ENCODE peak calls at places on chromosomes 5 and 9, in four cellular contexts. F is astrocyte; J is CD8-positive, alpha-beta memory T cell; L is left lung. O is an unnamed sample. For H3K4me1, the result is how much of the 10 kb centered on the place peaks cover.

GRCh38 chr9:124743686-124744348 is 27.3 kb downstream of the NR6A1 start:
- DNase-seq in J (no peak), L (no peak), F (peak), O (no peak)

GRCh38 chr9:35960029-35960655 is 2.2 kb upstream of the OR2S2 start:
- DNase-seq in F (peak), J (no peak), L (no peak), O (no peak)

GRCh38 chr5:95908799-95909198 is 52.9 kb downstream of the ELL2 start:
- DNase-seq in J (no peak), L (no peak), F (no peak), O (no peak)

GRCh38 chr5:9173281-9174048 is 372.4 kb downstream of the SEMA5A start:
- DNase-seq in J (no peak), L (no peak), F (peak), O (no peak)

GRCh38 chr5:116229131-116229530 is 144.3 kb downstream of the COMMD10 start:
- DNase-seq in L (no peak), F (no peak), J (no peak), O (no peak)

GRCh38 chr5:60494635-60495034 is 205.3 kb downstream of the DEPDC1B start:
- DNase-seq in F (no peak), L (no peak), J (no peak), O (no peak)

GRCh38 chr5:9799601-9800000 is 169.4 kb upstream of the TAS2R1 start:
- DNase-seq in L (no peak), J (no peak), F (no peak), O (no peak)

GRCh38 chr5:95283761-95284511 is 958 bp downstream of the MCTP1 start:
- DNase-seq in J (peak), F (peak), L (peak), O (peak)

GRCh38 chr9:15249042-15249818 is 57.8 kb downstream of the TTC39B start:
- DNase-seq in L (no peak), J (no peak), F (peak), O (no peak)

GRCh38 chr5:175254155-175254554 is 189.8 kb downstream of the DRD1 start:
- DNase-seq in L (no peak), F (peak), J (no peak), O (no peak)

GRCh38 chr5:107476783-107477182 is 194.0 kb downstream of the EFNA5 start:
- DNase-seq in L (no peak), J (peak), F (no peak), O (no peak)

GRCh38 chr9:10443805-10444204 is 169.0 kb downstream of the PTPRD start:
- DNase-seq in J (no peak), F (no peak), L (no peak), O (no peak)

GRCh38 chr5:61020415-61020814 is 75.4 kb downstream of the NDUFAF2 start:
- DNase-seq in F (peak), L (peak), J (no peak), O (no peak)

GRCh38 chr5:41772071-41772470 is 98.2 kb downstream of the OXCT1 start:
- DNase-seq in F (no peak), J (no peak), L (no peak), O (no peak)

GRCh38 chr5:61450170-61450815 is 118.2 kb downstream of the ZSWIM6 start:
- DNase-seq in L (no peak), J (no peak), F (peak), O (no peak)

GRCh38 chr9:135512904-135513303 is 8.3 kb upstream of the LCN1 start:
- DNase-seq in J (no peak), F (peak), L (peak), O (peak)

GRCh38 chr5:10519729-10520128 is 44.1 kb upstream of the ANKRD33B start:
- DNase-seq in J (no peak), L (no peak), F (no peak), O (no peak)

GRCh38 chr5:58933891-58934628 is 351.2 kb downstream of the RAB3C start:
- DNase-seq in J (peak), L (no peak), F (no peak), O (no peak)

GRCh38 chr5:68711311-68712200 is 382.3 kb upstream of the SLC30A5 start:
- DNase-seq in J (peak), F (no peak), L (peak), O (no peak)

GRCh38 chr9:114680266-114681011 is 1.6 kb downstream of the TEX48 start:
- DNase-seq in J (no peak), L (no peak), F (no peak), O (no peak)

GRCh38 chr9:114512337-114512874 is 7.1 kb upstream of the WHRN start:
- DNase-seq in J (no peak), F (no peak), L (no peak), O (no peak)

GRCh38 chr9:114035845-114036785 is 42.0 kb downstream of the AMBP start:
- DNase-seq in J (no peak), F (no peak), L (no peak), O (no peak)

GRCh38 chr5:95969646-95970358 is 8.2 kb upstream of the ELL2 start:
- DNase-seq in J (no peak), F (no peak), L (no peak), O (no peak)

GRCh38 chr9:113395000-113395861 is 5.9 kb downstream of the ALAD start:
- DNase-seq in F (no peak), J (no peak), L (no peak), O (peak)

GRCh38 chr9:93129286-93129685 is 4.8 kb downstream of the NINJ1 start:
- DNase-seq in L (peak), F (no peak), J (no peak), O (peak)
- H3K4me1 ChIP-seq in L (half or more), F (under half), J (half or more), O (under half)

GRCh38 chr5:179162351-179163235 is 102.4 kb downstream of the ZNF354C start:
- DNase-seq in F (no peak), J (no peak), L (peak), O (peak)

GRCh38 chr5:179165421-179166170 is 105.4 kb downstream of the ZNF354C start:
- DNase-seq in F (no peak), L (peak), J (no peak), O (peak)

GRCh38 chr5:179161901-179162300 is 101.7 kb downstream of the ZNF354C start:
- DNase-seq in L (no peak), J (no peak), F (no peak), O (peak)

GRCh38 chr5:179164331-179165311 is 104.4 kb downstream of the ZNF354C start:
- DNase-seq in F (no peak), J (no peak), L (peak), O (peak)

DNA sequence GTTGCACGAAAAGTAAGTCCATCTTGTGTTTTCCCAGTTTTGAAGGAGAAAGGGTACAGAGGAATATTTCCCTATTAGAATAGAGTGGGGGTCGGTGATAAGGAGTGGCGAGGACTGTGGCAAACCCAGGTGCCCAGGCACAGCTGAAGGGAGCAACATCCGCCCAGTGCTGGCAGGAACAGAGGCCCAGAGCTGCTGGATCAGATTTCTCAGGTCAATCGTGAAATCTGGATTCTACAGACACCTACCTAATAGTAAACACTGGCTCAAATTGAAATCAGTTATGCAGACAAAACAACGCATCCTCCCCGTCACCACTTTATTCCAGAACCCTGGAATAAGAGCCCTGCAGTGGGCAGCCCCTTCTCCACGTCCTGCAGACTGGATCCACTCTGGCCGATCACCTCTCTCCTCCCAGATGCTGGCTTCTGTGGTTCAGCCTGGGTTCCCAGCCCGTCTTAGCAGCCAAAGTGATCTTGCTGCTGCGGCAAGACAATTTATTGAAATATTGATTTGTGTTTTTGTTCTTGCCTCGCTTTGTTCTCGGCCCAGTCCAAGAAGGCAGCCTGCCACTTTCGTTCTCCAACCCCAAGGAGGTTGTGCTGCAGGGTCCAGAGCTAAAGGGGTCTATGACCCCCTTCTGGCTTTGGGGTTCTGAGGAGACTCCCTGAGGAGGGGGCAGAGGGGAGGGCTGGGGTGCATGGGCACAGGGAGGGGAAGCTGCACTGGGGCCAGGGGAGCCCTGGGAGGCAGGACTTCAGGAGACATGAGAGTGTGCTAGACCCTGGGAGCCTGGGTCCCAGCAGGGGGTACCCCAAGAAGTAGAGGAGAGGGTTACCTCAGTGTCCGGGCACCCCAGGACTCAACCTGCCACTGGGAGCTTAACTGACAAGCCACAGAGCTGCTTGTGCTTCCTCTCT is 103.3 kb downstream of the ZNF354C start:
- DNase-seq in F (no peak), J (no peak), L (no peak), O (peak)
- H3K4me1 ChIP-seq in F (under half), J (under half), L (under half), O (under half)

GRCh38 chr5:143248391-143248790 is 155.1 kb downstream of the NR3C1 start:
- DNase-seq in J (no peak), L (no peak), F (no peak), O (no peak)
- H3K4me1 ChIP-seq in J (under half), L (under half), F (under half), O (under half)

GRCh38 chr9:134455010-134455409 is 128.8 kb downstream of the RXRA start:
- DNase-seq in F (no peak), L (peak), J (no peak), O (no peak)
- H3K4me1 ChIP-seq in F (under half), L (under half), J (under half), O (under half)

DNA sequence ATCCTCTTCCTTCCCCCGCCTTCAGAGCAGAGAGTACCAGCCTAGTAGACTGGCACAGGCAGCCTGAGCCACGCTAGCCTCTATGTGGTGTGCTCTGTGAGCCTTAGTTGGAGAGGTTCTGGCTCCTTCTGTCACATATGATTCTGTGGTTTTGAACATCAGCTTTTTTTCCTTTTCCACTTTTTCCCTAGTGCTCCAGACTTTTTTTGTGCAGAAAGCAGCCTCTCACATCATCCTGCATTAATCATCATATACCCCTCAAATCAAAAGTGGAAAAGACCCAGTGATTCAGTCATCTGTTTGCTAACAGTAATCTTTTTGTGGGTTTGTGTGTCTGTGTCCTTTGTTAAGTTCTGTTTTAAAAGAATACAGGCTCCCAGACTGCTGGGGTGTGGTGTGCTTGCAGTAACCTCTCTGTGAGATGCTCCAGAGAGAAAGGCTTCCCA is 663.9 kb upstream of the RGMB start:
- DNase-seq in L (no peak), J (no peak), F (peak), O (no peak)
- H3K4me1 ChIP-seq in L (under half), J (under half), F (under half), O (under half)

GRCh38 chr9:137480686-137481683 is 21.9 kb upstream of the NSMF start:
- DNase-seq in F (no peak), L (peak), J (no peak), O (peak)
- H3K4me1 ChIP-seq in F (under half), L (under half), J (under half), O (under half)

GRCh38 chr5:6723122-6723885 is 10.1 kb downstream of the TENT4A start:
- DNase-seq in L (no peak), F (no peak), J (no peak), O (no peak)
- H3K4me1 ChIP-seq in L (half or more), F (under half), J (half or more), O (under half)

DNA sequence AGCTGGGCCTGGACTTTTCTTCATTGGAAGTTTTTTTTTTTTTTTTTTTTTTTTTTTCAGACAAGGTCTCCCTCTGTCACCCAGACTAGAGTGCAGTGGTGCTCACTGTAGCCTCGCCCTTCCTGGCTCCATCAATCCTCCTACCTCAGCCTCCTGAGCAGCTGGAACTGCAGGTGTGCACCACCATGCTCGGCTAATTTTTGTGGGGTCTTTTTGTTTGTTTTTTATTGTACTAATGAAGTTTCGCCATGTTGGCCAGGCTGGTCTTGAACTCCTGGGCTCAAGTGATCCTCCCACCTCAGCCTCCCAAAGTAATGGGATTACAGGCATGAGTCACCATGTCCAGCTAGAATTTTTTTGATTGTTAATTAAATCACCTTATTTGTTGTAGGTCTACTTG is 3.6 kb downstream of the DNAJC18 start:
- DNase-seq in F (no peak), L (no peak), J (no peak), O (no peak)
- H3K4me1 ChIP-seq in F (under half), L (under half), J (under half), O (under half)

O was measured in right lobe of liver.